ENCODE peak calls at places on chromosomes 7 and 10, in ten cellular contexts. D is Karpas-422, G is A549, A is heart left ventricle, K is cardiac muscle cell, V is astrocyte of the cerebellum, H is right lobe of liver, S is GM23338, N is HepG2, T is psoas muscle. Z is an unnamed sample.

GRCh38 chr10:75428434-75429158 is 2.8 kb upstream of the LRMDA start:
- DNase-seq in D (no peak), G (peak), A (no peak), K (no peak), V (no peak), H (no peak), S (no peak), N (no peak), T (no peak), Z (no peak)

GRCh38 chr10:71191459-71192113 is 20.8 kb upstream of the UNC5B start:
- DNase-seq in D (no peak), G (no peak), A (no peak), K (no peak), V (no peak), H (no peak), S (peak), N (no peak), T (no peak), Z (no peak)

GRCh38 chr7:26667514-26668133 is 196.8 kb downstream of the SKAP2 start:
- DNase-seq in D (peak), G (peak), A (peak), K (peak), V (peak), H (no peak), S (peak), N (peak), T (no peak), Z (peak)

GRCh38 chr10:14553434-14553833 is 221.3 kb downstream of the FAM107B start:
- DNase-seq in D (no peak), G (no peak), A (no peak), K (peak), V (no peak), H (no peak), S (no peak), N (peak), T (no peak), Z (peak)

GRCh38 chr7:147711429-147711828 is 879.1 kb upstream of the C7orf33 start:
- DNase-seq in D (no peak), G (no peak), A (no peak), K (no peak), V (no peak), H (no peak), S (no peak), N (no peak), T (no peak), Z (no peak)

GRCh38 chr7:76191783-76192240 is 9.9 kb upstream of the SRRM3 start:
- DNase-seq in D (peak), G (peak), A (no peak), K (peak), V (no peak), H (no peak), S (peak), N (peak), T (no peak), Z (peak)

GRCh38 chr7:117269417-117269816 is 53.4 kb downstream of the WNT2 start:
- DNase-seq in D (no peak), G (peak), A (no peak), K (peak), V (peak), H (no peak), S (no peak), N (no peak), T (no peak), Z (no peak)

GRCh38 chr10:132369636-132370185 is 27.3 kb upstream of the PWWP2B start:
- DNase-seq in D (no peak), G (no peak), A (no peak), K (no peak), V (no peak), H (peak), S (no peak), N (no peak), T (no peak), Z (no peak)

GRCh38 chr7:135109976-135110375 is 37.9 kb upstream of the TMEM140 start:
- DNase-seq in D (no peak), G (no peak), A (no peak), K (no peak), V (no peak), H (no peak), S (no peak), N (no peak), T (no peak), Z (no peak)

GRCh38 chr10:44763331-44763730 is 147.8 kb upstream of the TMEM72 start:
- DNase-seq in D (no peak), G (no peak), A (no peak), K (no peak), V (no peak), H (no peak), S (no peak), N (no peak), T (no peak), Z (no peak)

GRCh38 chr7:94060772-94061171 is 56.6 kb upstream of the BET1 start:
- DNase-seq in D (no peak), G (no peak), A (no peak), K (peak), V (no peak), H (no peak), S (no peak), N (no peak), T (no peak), Z (no peak)

GRCh38 chr7:43117025-43117424 is 4.6 kb downstream of the HECW1 start:
- DNase-seq in D (no peak), G (no peak), A (no peak), K (peak), V (peak), H (no peak), S (no peak), N (no peak), T (no peak), Z (no peak)

GRCh38 chr10:66564341-66564740 is 361.5 kb upstream of the LRRTM3 start:
- DNase-seq in D (no peak), G (no peak), A (no peak), K (no peak), V (no peak), H (no peak), S (no peak), N (no peak), T (no peak), Z (peak)

GRCh38 chr10:99337261-99337905 is 8.2 kb downstream of the CNNM1 start:
- DNase-seq in D (no peak), G (peak), A (peak), K (no peak), V (no peak), H (no peak), S (no peak), N (no peak), T (no peak), Z (no peak)

GRCh38 chr10:126407831-126408230 is 19.6 kb upstream of the ADAM12 start:
- DNase-seq in D (no peak), G (no peak), A (no peak), K (no peak), V (no peak), H (no peak), S (no peak), N (no peak), T (no peak), Z (no peak)

GRCh38 chr10:97444212-97444611 is 1.6 kb downstream of the EXOSC1 start:
- DNase-seq in D (peak), G (no peak), A (no peak), K (no peak), V (no peak), H (no peak), S (no peak), N (no peak), T (no peak), Z (no peak)

GRCh38 chr7:74290999-74291441 is 1.8 kb downstream of the CLIP2 start:
- DNase-seq in D (no peak), G (no peak), A (no peak), K (no peak), V (no peak), H (no peak), S (peak), N (no peak), T (no peak), Z (peak)
- H3K4me3 ChIP-seq in D (no peak), G (peak), A (peak), K (no peak), V (peak), H (no peak), S (peak), N (peak), T (peak), Z (no peak)

GRCh38 chr10:93060887-93061593 is 442 bp downstream of the CYP26C1 start:
- DNase-seq in D (no peak), G (no peak), A (no peak), K (no peak), V (no peak), H (no peak), S (peak), N (no peak), T (no peak), Z (no peak)
- H3K4me3 ChIP-seq in D (no peak), G (no peak), A (no peak), K (no peak), V (no peak), H (no peak), S (peak), N (no peak), T (no peak), Z (no peak)

GRCh38 chr7:108164946-108165345 is 34.8 kb upstream of the LAMB4 start:
- DNase-seq in D (no peak), G (no peak), A (no peak), K (no peak), V (no peak), H (no peak), S (no peak), N (no peak), T (no peak), Z (no peak)

GRCh38 chr7:108170251-108170650 is 40.1 kb upstream of the LAMB4 start:
- DNase-seq in D (no peak), G (no peak), A (no peak), K (no peak), V (no peak), H (no peak), S (no peak), N (no peak), T (no peak), Z (no peak)

GRCh38 chr7:108165726-108166125 is 35.6 kb upstream of the LAMB4 start:
- DNase-seq in D (no peak), G (no peak), A (no peak), K (peak), V (no peak), H (no peak), S (no peak), N (no peak), T (no peak), Z (no peak)

GRCh38 chr7:108166687-108167086 is 36.5 kb upstream of the LAMB4 start:
- DNase-seq in D (no peak), G (no peak), A (no peak), K (no peak), V (no peak), H (no peak), S (no peak), N (no peak), T (no peak), Z (no peak)

DNA sequence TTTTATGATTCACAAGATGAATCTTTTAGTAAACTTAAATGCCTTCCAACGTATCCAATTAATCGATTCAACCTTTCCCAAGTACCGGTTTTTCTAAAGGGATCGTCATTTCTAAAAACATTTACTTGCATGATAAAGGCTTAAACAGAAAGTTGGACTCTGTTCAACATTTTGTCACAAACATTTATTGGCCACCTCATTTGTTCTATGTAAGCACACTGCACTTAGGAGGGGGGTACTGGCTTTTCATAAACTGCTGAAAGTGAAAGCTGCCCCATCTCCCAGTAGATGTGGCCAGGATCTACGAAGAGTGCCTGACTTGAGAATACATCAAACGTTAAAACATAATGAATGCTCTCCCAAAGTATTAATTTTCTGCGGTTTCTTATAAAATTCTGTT is 37.3 kb upstream of the LAMB4 start:
- DNase-seq in D (no peak), G (no peak), A (no peak), K (peak), V (peak), H (no peak), S (no peak), N (no peak), T (no peak), Z (peak)
- H3K4me3 ChIP-seq in D (no peak), G (no peak), A (no peak), K (no peak), V (no peak), H (no peak), S (no peak), N (no peak), T (no peak), Z (no peak)

DNA sequence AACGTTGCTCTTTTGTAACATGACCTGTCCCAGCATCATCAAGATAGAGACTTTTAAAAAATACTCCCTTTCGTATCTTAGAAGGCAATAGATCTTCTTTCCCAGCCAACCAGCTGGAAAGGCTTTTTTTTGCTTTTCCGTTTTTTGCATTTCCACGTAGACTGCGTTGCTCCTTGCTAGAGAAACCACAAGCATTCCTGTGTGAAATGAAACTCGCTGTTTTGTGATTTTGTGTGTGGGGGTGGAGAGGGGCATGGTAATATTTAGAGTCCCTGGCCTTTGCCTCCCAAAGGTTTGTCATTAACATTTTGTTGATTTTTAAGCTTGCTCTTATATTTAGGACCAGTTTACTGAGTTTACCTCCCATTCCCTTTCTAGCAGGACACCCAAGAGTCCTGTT is 243.5 kb downstream of the BICC1 start:
- DNase-seq in D (no peak), G (no peak), A (no peak), K (peak), V (peak), H (no peak), S (no peak), N (no peak), T (no peak), Z (no peak)
- H3K4me3 ChIP-seq in D (no peak), G (peak), A (no peak), K (no peak), V (no peak), H (peak), S (no peak), N (no peak), T (peak), Z (no peak)

GRCh38 chr7:5417106-5418071 is 6.2 kb downstream of the TNRC18 start:
- DNase-seq in D (no peak), G (peak), A (no peak), K (no peak), V (no peak), H (no peak), S (peak), N (no peak), T (no peak), Z (no peak)
- H3K4me3 ChIP-seq in D (no peak), G (no peak), A (no peak), K (peak), V (no peak), H (no peak), S (peak), N (peak), T (peak), Z (no peak)

DNA sequence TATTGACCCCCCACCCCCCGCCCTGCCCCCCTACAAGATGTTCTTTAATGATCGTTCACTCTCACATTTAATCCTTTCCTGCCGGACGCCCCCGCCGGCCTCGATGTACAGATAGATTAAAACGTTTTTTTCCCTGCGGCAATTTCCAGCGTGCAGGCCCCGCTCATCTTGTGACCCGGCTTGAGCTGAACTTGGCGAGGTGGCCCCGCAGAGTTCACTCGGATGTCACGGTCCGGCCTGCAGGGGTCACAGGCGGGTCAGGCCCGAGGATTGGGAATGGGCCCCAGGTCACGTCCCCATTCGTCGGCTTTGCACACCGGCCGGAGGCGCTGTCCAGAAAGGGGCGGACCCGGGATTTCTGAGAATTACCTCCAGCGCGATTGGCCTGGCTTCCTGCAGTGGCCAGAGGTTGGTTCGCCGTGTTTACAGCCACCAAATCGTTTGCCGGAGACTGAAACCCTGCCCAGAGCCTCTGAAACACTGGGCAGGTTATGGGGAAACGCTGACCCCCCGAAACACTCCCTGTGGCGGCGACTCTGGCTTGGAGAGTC is 1.9 kb upstream of the CYP26A1 start:
- DNase-seq in D (no peak), G (peak), A (no peak), K (no peak), V (no peak), H (peak), S (peak), N (peak), T (peak), Z (no peak)
- H3K4me3 ChIP-seq in D (no peak), G (no peak), A (peak), K (peak), V (peak), H (peak), S (peak), N (peak), T (peak), Z (peak)

GRCh38 chr7:47475880-47476227 is 106.1 kb downstream of the TNS3 start:
- DNase-seq in D (no peak), G (no peak), A (no peak), K (no peak), V (no peak), H (no peak), S (no peak), N (no peak), T (no peak), Z (no peak)

GRCh38 chr7:47474211-47474936 is 107.5 kb downstream of the TNS3 start:
- DNase-seq in D (peak), G (peak), A (no peak), K (peak), V (no peak), H (no peak), S (no peak), N (no peak), T (no peak), Z (no peak)

GRCh38 chr7:47473499-47474210 is 108.3 kb downstream of the TNS3 start:
- DNase-seq in D (no peak), G (peak), A (no peak), K (peak), V (no peak), H (no peak), S (no peak), N (no peak), T (no peak), Z (no peak)

GRCh38 chr7:47477191-47478016 is 104.5 kb downstream of the TNS3 start:
- DNase-seq in D (no peak), G (no peak), A (no peak), K (no peak), V (no peak), H (no peak), S (no peak), N (no peak), T (no peak), Z (no peak)

DNA sequence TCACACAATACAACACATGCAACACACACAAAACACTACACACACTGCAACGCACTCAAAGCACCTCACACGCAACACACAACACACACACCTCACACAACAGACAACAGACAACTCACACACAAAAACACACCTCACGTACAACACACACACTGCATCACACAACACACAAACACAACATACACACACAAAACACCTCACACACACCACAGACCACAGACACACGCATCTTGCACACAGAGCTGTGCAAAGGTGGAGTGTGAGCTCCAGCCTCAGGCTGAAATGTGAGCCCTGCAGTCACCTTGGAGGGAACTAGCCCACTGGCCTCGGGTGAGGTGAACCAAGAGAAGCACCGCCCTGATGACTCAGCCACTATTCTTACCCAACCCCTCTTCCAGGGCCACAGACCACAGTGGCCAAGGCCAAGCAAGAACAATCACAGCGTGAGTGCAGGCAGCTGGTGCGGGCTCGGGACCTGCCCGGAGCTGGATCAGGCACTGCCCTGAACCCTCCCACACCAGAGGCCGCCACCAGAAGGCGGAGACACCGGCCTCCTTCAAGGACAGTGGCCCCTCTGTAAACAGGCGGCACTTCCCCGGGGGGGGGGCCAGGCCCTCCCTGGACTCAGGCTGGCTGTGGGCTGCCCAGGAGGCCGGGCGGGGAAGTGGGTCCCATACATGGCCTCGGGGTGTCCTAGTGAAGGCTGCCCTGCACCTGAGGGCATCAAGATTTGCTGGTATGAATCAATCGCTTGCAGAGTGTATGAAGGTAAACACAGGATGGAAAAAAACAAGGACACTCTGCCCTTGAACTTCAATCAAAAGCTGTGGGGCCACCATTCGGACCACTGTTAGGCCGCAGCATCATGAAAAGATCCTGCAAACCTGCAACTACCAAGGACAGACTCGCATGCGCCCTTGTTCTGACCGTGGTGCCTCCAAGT is 106.7 kb downstream of the TNS3 start:
- DNase-seq in D (peak), G (peak), A (peak), K (peak), V (peak), H (peak), S (peak), N (peak), T (peak), Z (peak)
- H3K4me3 ChIP-seq in D (no peak), G (peak), A (no peak), K (no peak), V (no peak), H (no peak), S (no peak), N (peak), T (no peak), Z (no peak)

GRCh38 chr10:92328999-92329398 is 38.0 kb downstream of the MARCHF5 start:
- DNase-seq in D (no peak), G (peak), A (no peak), K (no peak), V (no peak), H (no peak), S (no peak), N (no peak), T (no peak), Z (no peak)
- H3K4me3 ChIP-seq in D (no peak), G (no peak), A (no peak), K (no peak), V (no peak), H (no peak), S (no peak), N (no peak), T (no peak), Z (no peak)

GRCh38 chr10:102134416-102134815 is 1.6 kb downstream of the PPRC1 start:
- DNase-seq in D (no peak), G (no peak), A (no peak), K (no peak), V (no peak), H (no peak), S (no peak), N (no peak), T (no peak), Z (no peak)
- H3K4me3 ChIP-seq in D (peak), G (peak), A (peak), K (peak), V (peak), H (peak), S (peak), N (peak), T (peak), Z (peak)

Z was measured in small intestine.